ENCODE peak calls at places on chromosomes 5 and 9, in ten cellular contexts. F is Peyer's patch, J is fibroblast of pulmonary artery, W is AG09309, U is choroid plexus epithelial cell, M is GM06990, G is prostate gland, N is uterus, O is dorsolateral prefrontal cortex, Y is cardiac fibroblast. D is an unnamed sample.

GRCh38 chr5:170576602-170577584 is 73.1 kb downstream of the KCNIP1 start:
- DNase-seq in F (no peak), U (no peak), O (no peak), N (no peak), M (no peak), G (no peak), J (no peak), W (no peak), Y (no peak), D (no peak)

GRCh38 chr5:164053123-164053522 is 547.7 kb downstream of the MAT2B start:
- DNase-seq in M (no peak), F (no peak), U (no peak), J (no peak), N (no peak), Y (no peak), W (no peak), O (no peak), G (no peak), D (no peak)

GRCh38 chr5:7518947-7519560 is 123.1 kb downstream of the ADCY2 start:
- DNase-seq in O (no peak), F (no peak), W (no peak), N (no peak), Y (no peak), J (no peak), G (no peak), M (no peak), U (no peak), D (no peak)

GRCh38 chr5:73545403-73545779 is 20.0 kb downstream of the ANKRA2 start:
- DNase-seq in G (no peak), U (no peak), Y (no peak), N (no peak), M (no peak), J (no peak), F (no peak), O (no peak), W (no peak), D (no peak)

GRCh38 chr9:115109486-115109885 is 8.5 kb downstream of the TNC start:
- DNase-seq in M (no peak), N (no peak), O (no peak), F (no peak), U (peak), J (peak), W (no peak), Y (peak), G (no peak), D (peak)

GRCh38 chr9:33510264-33511183 is 13.5 kb upstream of the ANKRD18B start:
- DNase-seq in O (peak), U (peak), W (no peak), Y (peak), J (peak), F (peak), G (peak), N (peak), M (peak), D (no peak)

GRCh38 chr5:8598996-8599395 is 730.0 kb downstream of the MTRR start:
- DNase-seq in J (no peak), G (no peak), O (no peak), N (no peak), U (no peak), Y (no peak), W (no peak), F (no peak), M (no peak), D (no peak)

GRCh38 chr5:124740991-124741583 is 5.4 kb downstream of the ZNF608 start:
- DNase-seq in O (no peak), N (no peak), F (no peak), Y (no peak), U (peak), G (no peak), W (peak), J (no peak), M (no peak), D (peak)

GRCh38 chr5:178672635-178673034 is 45.8 kb upstream of the CLK4 start:
- DNase-seq in U (no peak), F (no peak), M (no peak), G (no peak), J (no peak), Y (no peak), O (no peak), W (no peak), N (no peak), D (no peak)

GRCh38 chr5:6000867-6001266 is 377.5 kb downstream of the MED10 start:
- DNase-seq in N (no peak), G (no peak), J (no peak), O (no peak), U (no peak), Y (no peak), W (no peak), M (no peak), F (no peak), D (no peak)

GRCh38 chr9:120792898-120793765 is at the start of gene FBXW2:
- DNase-seq in N (peak), J (peak), G (peak), W (peak), Y (peak), O (peak), F (peak), M (peak), U (peak), D (peak)
- TF ChIP-seq CTCF in N (peak), J (no peak), G (no peak), W (no peak), Y (no peak), O (no peak), F (peak), M (no peak), U (no peak), D (no peak)

DNA sequence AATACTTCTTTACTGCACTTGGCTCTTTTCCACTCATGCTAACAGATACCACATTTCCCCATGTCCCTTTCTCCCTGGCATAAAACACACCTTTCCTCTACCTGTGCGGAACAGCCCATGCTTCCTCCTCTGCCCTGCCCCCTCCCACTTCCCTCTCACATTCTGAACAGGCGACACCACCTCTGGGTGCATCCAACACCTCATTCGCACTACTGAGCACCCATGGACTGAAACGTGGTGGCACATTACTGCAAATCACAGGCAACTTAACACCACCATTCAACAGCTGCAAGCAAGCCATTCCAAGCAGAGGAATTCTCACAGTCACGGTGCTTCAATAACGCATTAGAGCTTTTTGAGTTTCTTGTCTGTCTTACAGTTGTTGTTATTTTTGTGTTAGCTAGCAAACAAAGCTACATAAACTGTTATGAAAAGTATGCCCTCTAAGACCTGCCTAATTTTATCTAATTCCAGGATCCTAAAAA is 298.2 kb upstream of the TAS2R1 start:
- DNase-seq in U (no peak), W (no peak), F (no peak), G (no peak), J (no peak), N (no peak), Y (no peak), O (no peak), M (no peak), D (no peak)
- H3K4me3 ChIP-seq in U (no peak), W (no peak), F (no peak), G (no peak), J (no peak), N (no peak), Y (no peak), O (no peak), M (no peak), D (no peak)

DNA sequence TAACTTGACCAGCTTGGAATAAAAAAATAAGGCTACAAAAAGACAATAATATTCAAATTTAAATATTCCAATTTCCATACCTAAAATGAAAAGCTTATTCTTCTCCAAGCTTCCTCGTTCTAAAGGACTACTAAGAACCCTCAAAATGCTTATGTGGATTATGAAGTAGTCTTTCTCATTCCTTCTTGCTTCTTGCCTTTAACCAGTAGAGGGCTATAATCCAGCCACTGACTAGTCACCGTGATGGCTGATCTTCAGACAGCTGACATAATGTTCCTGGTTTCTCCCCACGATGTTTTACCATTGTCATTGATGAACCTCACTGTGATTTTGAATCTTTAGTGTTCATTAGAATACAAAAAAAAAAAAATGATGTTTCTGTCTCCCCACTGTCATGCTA is 515.3 kb downstream of the TLE1 start:
- DNase-seq in N (no peak), Y (no peak), M (no peak), J (no peak), U (no peak), G (no peak), W (no peak), O (no peak), F (no peak), D (no peak)
- TF ChIP-seq CTCF in N (no peak), Y (peak), M (no peak), J (no peak), U (peak), G (no peak), W (no peak), O (no peak), F (no peak), D (peak)

GRCh38 chr9:2291980-2292704 is 277.0 kb downstream of the SMARCA2 start:
- DNase-seq in M (no peak), J (peak), W (no peak), U (peak), F (no peak), Y (peak), O (no peak), G (peak), N (no peak), D (no peak)
- H3K4me3 ChIP-seq in M (no peak), J (no peak), W (no peak), U (no peak), F (no peak), Y (no peak), O (no peak), G (no peak), N (no peak), D (no peak)

D was measured in retinal pigment epithelial cell.